ENCODE peak calls at places on chromosomes 3 and 15, in five cellular contexts. R, K, C, S and X are unnamed samples.

GRCh38 chr15:48355377-48355776 is 24.1 kb downstream of the DUT start:
- DNase-seq in R (peak; percentile 93), C (no peak), S (no peak), K (no peak), X (peak; percentile 95)

GRCh38 chr15:63195257-63196023 is 6.0 kb downstream of the RAB8B start:
- DNase-seq in C (no peak), K (no peak), R (peak; percentile 46), S (no peak), X (no peak)

GRCh38 chr15:47961401-47962090 is 159.2 kb upstream of the SLC24A5 start:
- DNase-seq in K (no peak), R (no peak), C (no peak), S (no peak), X (no peak)

GRCh38 chr3:61890167-61890566 is 328.8 kb downstream of the PTPRG start:
- DNase-seq in K (no peak), C (no peak), S (no peak), R (no peak), X (no peak)

GRCh38 chr3:126895178-126896066 is 87.5 kb upstream of the PLXNA1 start:
- DNase-seq in R (peak; percentile 13), S (no peak), K (no peak), C (no peak), X (peak; percentile 20)

GRCh38 chr3:13095408-13095861 is 22.2 kb upstream of the IQSEC1 start:
- DNase-seq in R (no peak), K (no peak), S (peak; percentile 66), C (no peak), X (no peak)

GRCh38 chr3:31361391-31362273 is 171.1 kb upstream of the STT3B start:
- DNase-seq in K (no peak), C (no peak), S (peak; percentile 52), R (peak; percentile 88), X (peak; percentile 55)

GRCh38 chr3:37808656-37809055 is 53.0 kb upstream of the CTDSPL start:
- DNase-seq in R (no peak), C (no peak), S (no peak), K (no peak), X (no peak)

GRCh38 chr3:44509393-44509921 is 32.0 kb upstream of the ZNF445 start:
- DNase-seq in C (no peak), K (no peak), R (peak; percentile 8), S (peak; percentile 56), X (peak; percentile 17)

GRCh38 chr3:132016061-132017041 is 18.5 kb downstream of the CPNE4 start:
- DNase-seq in C (no peak), K (no peak), S (no peak), R (peak; percentile 23), X (peak; percentile 15)

DNA sequence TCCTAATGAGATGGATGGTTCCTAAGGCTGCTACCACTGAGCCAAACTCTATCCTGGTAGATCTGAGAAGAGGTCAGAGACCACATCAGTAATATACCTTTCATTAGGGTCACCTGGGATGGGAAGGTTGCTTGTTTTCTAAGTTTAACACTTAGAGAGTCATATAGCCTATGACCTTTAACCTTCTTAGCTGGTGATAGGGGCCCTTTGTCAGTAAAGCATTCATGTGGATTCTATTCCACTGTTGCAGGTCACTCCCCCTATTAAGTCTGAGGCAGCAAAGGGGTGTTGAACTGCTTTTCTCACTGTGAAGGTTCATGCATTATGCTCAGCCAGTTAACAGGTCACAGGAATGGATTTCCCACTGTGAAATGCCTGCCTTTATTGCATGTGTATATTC is 6.1 kb upstream of the ZNF609 start:
- DNase-seq in C (no peak), K (no peak), R (no peak), S (peak; percentile 74), X (no peak)
- H3K4me3 ChIP-seq in C (peak overlapping the region; percentile 53), K (no peak overlapping the region), R (no peak overlapping the region), S (peak overlapping the region; percentile 15), X (no peak overlapping the region)

GRCh38 chr15:67164811-67165652 is 89.4 kb downstream of the AAGAB start:
- DNase-seq in S (peak; percentile 64), R (peak; percentile 87), K (no peak), C (no peak), X (peak; percentile 87)
- H3K4me3 ChIP-seq in S (no peak overlapping the region), R (no peak overlapping the region), K (no peak overlapping the region), C (no peak overlapping the region), X (no peak overlapping the region)

DNA sequence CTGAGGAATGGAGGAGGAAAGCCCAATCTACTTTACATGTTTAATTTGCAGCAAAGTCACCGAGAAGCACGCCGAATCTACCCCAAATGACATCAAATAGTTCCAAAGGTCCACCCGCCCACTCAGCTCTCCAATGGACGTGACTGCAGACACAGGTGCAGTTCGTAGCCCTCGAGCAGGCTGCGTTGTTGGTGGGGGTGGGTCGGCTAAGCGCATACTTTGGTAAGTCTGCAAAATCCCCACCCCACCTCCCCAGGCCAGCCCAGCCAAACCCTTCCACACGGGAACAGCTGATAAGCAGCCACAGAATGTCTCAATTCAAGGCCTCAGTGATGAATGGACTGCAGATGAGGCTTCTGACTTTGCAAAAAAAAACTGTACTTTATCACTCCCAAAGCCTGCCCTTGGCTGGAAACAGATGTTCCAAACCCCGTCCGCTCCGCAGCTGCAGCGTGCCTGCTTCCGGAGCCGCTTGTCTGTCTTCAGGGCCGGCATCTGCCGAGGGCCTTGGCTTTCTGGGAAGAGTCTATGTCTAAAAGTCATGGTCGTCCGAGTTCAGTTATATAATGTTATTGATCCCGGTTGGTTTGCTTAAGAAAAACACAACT is 38.2 kb downstream of the PCSK6 start:
- DNase-seq in S (no peak), C (no peak), R (peak; percentile 21), K (no peak), X (peak; percentile 43)
- H3K4me3 ChIP-seq in S (no peak overlapping the region), C (no peak overlapping the region), R (no peak overlapping the region), K (no peak overlapping the region), X (no peak overlapping the region)

GRCh38 chr3:190595807-190596206 is 81.9 kb downstream of the IL1RAP start:
- DNase-seq in C (no peak), S (no peak), K (no peak), R (no peak), X (no peak)
- H3K4me3 ChIP-seq in C (no peak overlapping the region), S (no peak overlapping the region), K (no peak overlapping the region), R (no peak overlapping the region), X (no peak overlapping the region)